ENCODE peak calls at places on chromosomes 2 and 18, in five cellular contexts. X, S, R, C and O are unnamed samples.
A peak's percentile ranks its signal among the peaks of the same experiment; 100 is the strongest.

GRCh38 chr2:226600184-226600583 is 199.4 kb downstream of the IRS1 start:
- DNase-seq in X (no peak), S (no peak), R (no peak), C (peak; percentile 15), O (no peak)

GRCh38 chr2:113225505-113226259 is 51.9 kb downstream of the PSD4 start:
- DNase-seq in X (no peak), S (peak; percentile 56), R (no peak), C (no peak), O (peak; percentile 48)

GRCh38 chr2:227351639-227352038 is 26.6 kb downstream of the MFF start:
- DNase-seq in X (no peak), S (no peak), R (no peak), C (no peak), O (no peak)

GRCh38 chr2:217601601-217602000 is 401.2 kb downstream of the TNS1 start:
- DNase-seq in X (no peak), S (no peak), R (no peak), C (no peak), O (no peak)

GRCh38 chr2:47323009-47323821 is 79.7 kb upstream of the MSH2 start:
- DNase-seq in X (peak; percentile 55), S (peak; percentile 77), R (peak; percentile 52), C (peak; percentile 83), O (peak; percentile 88)

GRCh38 chr18:3652380-3653262 is 202.6 kb downstream of the TGIF1 start:
- DNase-seq in X (peak; percentile 100), S (peak; percentile 42), R (peak; percentile 86), C (peak; percentile 95), O (peak; percentile 93)

GRCh38 chr2:76450024-76450475 is 739.3 kb upstream of the GCFC2 start:
- DNase-seq in X (no peak), S (no peak), R (no peak), C (peak; percentile 22), O (no peak)

GRCh38 chr2:240965296-240965904 is 33.0 kb upstream of the SNED1 start:
- DNase-seq in X (no peak), S (peak; percentile 15), R (no peak), C (peak; percentile 88), O (no peak)

GRCh38 chr18:23964282-23965238 is 50.0 kb upstream of the TTC39C start:
- DNase-seq in X (peak; percentile 72), S (peak; percentile 25), R (no peak), C (peak; percentile 22), O (no peak)

GRCh38 chr18:74509856-74510769 is 13.9 kb downstream of the CNDP2 start:
- DNase-seq in X (no peak), S (no peak), R (no peak), C (no peak), O (no peak)

GRCh38 chr2:215409331-215410127 is 26.3 kb downstream of the FN1 start:
- DNase-seq in X (peak; percentile 38), S (no peak), R (no peak), C (no peak), O (no peak)

GRCh38 chr2:39530423-39530866 is 93.4 kb upstream of the MAP4K3 start:
- DNase-seq in X (peak; percentile 47), S (no peak), R (no peak), C (peak; percentile 44), O (peak; percentile 74)

GRCh38 chr2:150276737-150277136 is 210.7 kb downstream of the RND3 start:
- DNase-seq in X (no peak), S (no peak), R (no peak), C (no peak), O (no peak)

GRCh38 chr18:31942301-31942998 is 478 bp downstream of the TRAPPC8 start:
- DNase-seq in X (peak; percentile 56), S (peak; percentile 19), R (no peak), C (peak; percentile 79), O (peak; percentile 71)

GRCh38 chr2:29420999-29421856 is 306.0 kb downstream of the CLIP4 start:
- DNase-seq in X (peak; percentile 42), S (no peak), R (no peak), C (no peak), O (peak; percentile 9)

GRCh38 chr2:3189076-3189591 is 188.5 kb downstream of the EIPR1 start:
- DNase-seq in X (peak; percentile 7), S (no peak), R (no peak), C (no peak), O (no peak)

GRCh38 chr18:13455960-13456471 is 237.5 kb downstream of the LDLRAD4 start:
- DNase-seq in X (no peak), S (no peak), R (no peak), C (no peak), O (no peak)

GRCh38 chr2:116979941-116980340 is 834.5 kb upstream of the DDX18 start:
- DNase-seq in X (no peak), S (no peak), R (no peak), C (no peak), O (no peak)

GRCh38 chr2:232479341-232480200 is 8.1 kb downstream of the ECEL1 start:
- DNase-seq in X (no peak), S (peak; percentile 11), R (no peak), C (peak; percentile 25), O (no peak)

GRCh38 chr2:219643084-219643473 is 15.6 kb downstream of the SLC4A3 start:
- DNase-seq in X (no peak), S (no peak), R (no peak), C (no peak), O (no peak)

GRCh38 chr2:100757621-100758394 is 62.1 kb upstream of the NPAS2 start:
- DNase-seq in X (peak; percentile 87), S (no peak), R (peak; percentile 91), C (no peak), O (peak; percentile 81)

GRCh38 chr2:3022841-3023372 is 354.7 kb downstream of the EIPR1 start:
- DNase-seq in X (no peak), S (no peak), R (no peak), C (no peak), O (no peak)

GRCh38 chr18:3117493-3118192 is 102.1 kb downstream of the MYOM1 start:
- DNase-seq in X (peak; percentile 97), S (peak; percentile 67), R (no peak), C (no peak), O (no peak)

GRCh38 chr2:88859461-88859860 is 168.0 kb downstream of the RPIA start:
- DNase-seq in X (no peak), S (no peak), R (no peak), C (no peak), O (no peak)
- H3K4me3 ChIP-seq in X (no peak overlapping the region), S (no peak overlapping the region), R (no peak overlapping the region), C (no peak overlapping the region), O (no peak overlapping the region)

DNA sequence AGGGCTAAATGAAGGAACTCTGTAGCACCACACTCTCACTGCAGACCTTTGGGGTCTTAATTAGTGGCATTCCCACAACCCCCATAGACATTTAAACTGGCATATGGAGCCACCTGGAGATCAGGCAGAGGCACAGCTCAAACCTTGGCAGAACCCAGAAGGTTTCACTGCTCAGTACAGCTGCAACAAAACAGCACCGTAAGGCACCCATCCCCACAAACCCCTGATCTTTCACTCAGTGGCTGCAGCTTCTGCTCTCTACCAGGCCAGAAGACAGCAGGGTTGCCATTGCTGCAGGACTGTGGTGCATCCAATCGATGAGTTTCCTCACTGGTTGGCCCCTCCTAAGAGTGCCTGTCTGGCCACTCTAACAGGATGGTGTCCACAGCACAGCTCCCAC is 361.6 kb upstream of the VRK2 start:
- DNase-seq in X (no peak), S (no peak), R (no peak), C (no peak), O (no peak)
- H3K4me3 ChIP-seq in X (no peak overlapping the region), S (no peak overlapping the region), R (no peak overlapping the region), C (no peak overlapping the region), O (no peak overlapping the region)

GRCh38 chr2:220662415-220662814 is 909.7 kb downstream of the EPHA4 start:
- DNase-seq in X (peak; percentile 17), S (no peak), R (no peak), C (no peak), O (no peak)
- H3K4me3 ChIP-seq in X (no peak overlapping the region), S (no peak overlapping the region), R (no peak overlapping the region), C (no peak overlapping the region), O (no peak overlapping the region)

DNA sequence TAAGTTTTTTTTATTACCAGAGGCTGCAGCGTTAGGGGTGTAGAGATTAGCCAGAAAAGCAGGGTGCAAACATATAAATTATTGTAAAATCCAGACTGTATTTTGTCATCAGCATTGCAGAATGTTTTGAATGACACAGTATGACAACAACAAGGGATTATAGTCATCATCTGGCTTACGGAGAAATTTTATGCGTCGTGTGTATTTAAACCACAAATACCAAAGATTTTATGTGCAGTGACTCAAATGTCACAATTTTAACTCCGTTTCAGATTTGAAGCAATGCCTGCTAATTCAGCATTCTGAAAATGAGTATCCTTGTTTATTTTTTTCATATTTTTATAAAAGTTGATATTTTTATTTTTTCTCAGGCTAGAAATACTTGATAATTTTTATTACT is 19.4 kb upstream of the TMX3 start:
- DNase-seq in X (no peak), S (no peak), R (no peak), C (no peak), O (peak; percentile 65)
- H3K4me3 ChIP-seq in X (no peak overlapping the region), S (no peak overlapping the region), R (no peak overlapping the region), C (no peak overlapping the region), O (no peak overlapping the region)

GRCh38 chr2:65823511-65823910 is 391.1 kb upstream of the SPRED2 start:
- DNase-seq in X (no peak), S (no peak), R (no peak), C (no peak), O (no peak)

GRCh38 chr2:65831528-65831927 is 399.1 kb upstream of the SPRED2 start:
- DNase-seq in X (no peak), S (no peak), R (no peak), C (no peak), O (no peak)

GRCh38 chr2:65826567-65826966 is 394.2 kb upstream of the SPRED2 start:
- DNase-seq in X (no peak), S (no peak), R (no peak), C (no peak), O (no peak)
- H3K4me3 ChIP-seq in X (no peak overlapping the region), S (no peak overlapping the region), R (no peak overlapping the region), C (no peak overlapping the region), O (no peak overlapping the region)

GRCh38 chr18:70659026-70659726 is 370.3 kb downstream of the SOCS6 start:
- DNase-seq in X (no peak), S (no peak), R (no peak), C (no peak), O (no peak)
- H3K4me3 ChIP-seq in X (no peak overlapping the region), S (no peak overlapping the region), R (no peak overlapping the region), C (no peak overlapping the region), O (peak overlapping the region; percentile 37)

GRCh38 chr2:19607400-19607799 is 249.0 kb upstream of the OSR1 start:
- DNase-seq in X (no peak), S (no peak), R (no peak), C (no peak), O (no peak)

GRCh38 chr2:19609266-19609665 is 250.8 kb upstream of the OSR1 start:
- DNase-seq in X (no peak), S (no peak), R (no peak), C (no peak), O (no peak)

GRCh38 chr2:19611491-19612332 is 253.3 kb upstream of the OSR1 start:
- DNase-seq in X (peak; percentile 77), S (no peak), R (peak; percentile 98), C (no peak), O (peak; percentile 59)

GRCh38 chr2:19614066-19614465 is 255.6 kb upstream of the OSR1 start:
- DNase-seq in X (no peak), S (no peak), R (no peak), C (no peak), O (no peak)

GRCh38 chr2:19607931-19608762 is 249.7 kb upstream of the OSR1 start:
- DNase-seq in X (peak; percentile 19), S (no peak), R (no peak), C (no peak), O (peak; percentile 58)
- H3K4me3 ChIP-seq in X (no peak overlapping the region), S (no peak overlapping the region), R (no peak overlapping the region), C (no peak overlapping the region), O (no peak overlapping the region)